ENCODE peak calls at places on chromosomes 12 and 14, in ten cellular contexts. One of them, this sample, is unnamed.

GRCh38 chr14:69615471-69616407 is 4.3 kb downstream of the SUSD6 start:
- DNase-seq in breast epithelium: peak
- DNase-seq in fibroblast of the aortic adventitia: peak
- DNase-seq in hepatocyte: no peak
- DNase-seq in RWPE1: peak
- DNase-seq in B cell: peak
- DNase-seq in endothelial cell of umbilical vein: peak
- DNase-seq in astrocyte: peak
- DNase-seq in colonic mucosa: peak
- DNase-seq in heart left ventricle: peak
- DNase-seq in this sample: peak

GRCh38 chr12:130838284-130838950 is 633 bp downstream of the STX2 start:
- DNase-seq in breast epithelium: no peak
- DNase-seq in fibroblast of the aortic adventitia: no peak
- DNase-seq in hepatocyte: peak
- DNase-seq in RWPE1: peak
- DNase-seq in B cell: peak
- DNase-seq in endothelial cell of umbilical vein: peak
- DNase-seq in astrocyte: peak
- DNase-seq in colonic mucosa: peak
- DNase-seq in heart left ventricle: peak
- DNase-seq in this sample: peak

GRCh38 chr12:57736743-57737466 is 1.6 kb downstream of the AGAP2 start:
- DNase-seq in breast epithelium: no peak
- DNase-seq in fibroblast of the aortic adventitia: no peak
- DNase-seq in hepatocyte: no peak
- DNase-seq in RWPE1: no peak
- DNase-seq in B cell: no peak
- DNase-seq in endothelial cell of umbilical vein: no peak
- DNase-seq in astrocyte: no peak
- DNase-seq in colonic mucosa: no peak
- DNase-seq in heart left ventricle: peak
- DNase-seq in this sample: no peak

GRCh38 chr12:99259040-99259934 is 388.3 kb upstream of the GARIN6 start:
- DNase-seq in breast epithelium: no peak
- DNase-seq in fibroblast of the aortic adventitia: no peak
- DNase-seq in hepatocyte: no peak
- DNase-seq in RWPE1: no peak
- DNase-seq in B cell: no peak
- DNase-seq in endothelial cell of umbilical vein: no peak
- DNase-seq in astrocyte: peak
- DNase-seq in colonic mucosa: no peak
- DNase-seq in heart left ventricle: peak
- DNase-seq in this sample: no peak

GRCh38 chr12:100755186-100755585 is 39.4 kb upstream of the ANO4 start:
- DNase-seq in breast epithelium: no peak
- DNase-seq in fibroblast of the aortic adventitia: no peak
- DNase-seq in hepatocyte: no peak
- DNase-seq in RWPE1: peak
- DNase-seq in B cell: no peak
- DNase-seq in endothelial cell of umbilical vein: no peak
- DNase-seq in astrocyte: no peak
- DNase-seq in colonic mucosa: no peak
- DNase-seq in heart left ventricle: no peak
- DNase-seq in this sample: no peak

GRCh38 chr12:52186135-52186840 is 5.5 kb downstream of the KRT80 start:
- DNase-seq in breast epithelium: no peak
- DNase-seq in fibroblast of the aortic adventitia: peak
- DNase-seq in hepatocyte: peak
- DNase-seq in RWPE1: peak
- DNase-seq in B cell: no peak
- DNase-seq in endothelial cell of umbilical vein: peak
- DNase-seq in astrocyte: peak
- DNase-seq in colonic mucosa: no peak
- DNase-seq in heart left ventricle: no peak
- DNase-seq in this sample: no peak

GRCh38 chr14:34035177-34035933 is 84.5 kb upstream of the EGLN3 start:
- DNase-seq in breast epithelium: no peak
- DNase-seq in fibroblast of the aortic adventitia: no peak
- DNase-seq in hepatocyte: no peak
- DNase-seq in RWPE1: peak
- DNase-seq in B cell: no peak
- DNase-seq in endothelial cell of umbilical vein: no peak
- DNase-seq in astrocyte: no peak
- DNase-seq in colonic mucosa: peak
- DNase-seq in heart left ventricle: peak
- DNase-seq in this sample: no peak

GRCh38 chr14:92692822-92693226 is 55.6 kb downstream of the LGMN start:
- DNase-seq in breast epithelium: peak
- DNase-seq in fibroblast of the aortic adventitia: peak
- DNase-seq in hepatocyte: no peak
- DNase-seq in RWPE1: no peak
- DNase-seq in B cell: no peak
- DNase-seq in endothelial cell of umbilical vein: peak
- DNase-seq in astrocyte: peak
- DNase-seq in colonic mucosa: peak
- DNase-seq in heart left ventricle: peak
- DNase-seq in this sample: no peak

GRCh38 chr12:49323524-49324097 is 556 bp downstream of the TROAP start:
- DNase-seq in breast epithelium: no peak
- DNase-seq in fibroblast of the aortic adventitia: no peak
- DNase-seq in hepatocyte: peak
- DNase-seq in RWPE1: no peak
- DNase-seq in B cell: no peak
- DNase-seq in endothelial cell of umbilical vein: no peak
- DNase-seq in astrocyte: no peak
- DNase-seq in colonic mucosa: no peak
- DNase-seq in heart left ventricle: no peak
- DNase-seq in this sample: no peak

GRCh38 chr14:23694085-23694975 is 58.2 kb downstream of the DHRS2 start:
- DNase-seq in breast epithelium: no peak
- DNase-seq in fibroblast of the aortic adventitia: peak
- DNase-seq in hepatocyte: peak
- DNase-seq in RWPE1: peak
- DNase-seq in B cell: no peak
- DNase-seq in endothelial cell of umbilical vein: no peak
- DNase-seq in astrocyte: no peak
- DNase-seq in colonic mucosa: no peak
- DNase-seq in heart left ventricle: no peak
- DNase-seq in this sample: no peak

GRCh38 chr12:131831635-131832041 is 3.4 kb downstream of the MMP17 start:
- DNase-seq in breast epithelium: no peak
- DNase-seq in fibroblast of the aortic adventitia: peak
- DNase-seq in hepatocyte: peak
- DNase-seq in RWPE1: no peak
- DNase-seq in B cell: no peak
- DNase-seq in endothelial cell of umbilical vein: no peak
- DNase-seq in astrocyte: peak
- DNase-seq in colonic mucosa: no peak
- DNase-seq in heart left ventricle: peak
- DNase-seq in this sample: no peak

DNA sequence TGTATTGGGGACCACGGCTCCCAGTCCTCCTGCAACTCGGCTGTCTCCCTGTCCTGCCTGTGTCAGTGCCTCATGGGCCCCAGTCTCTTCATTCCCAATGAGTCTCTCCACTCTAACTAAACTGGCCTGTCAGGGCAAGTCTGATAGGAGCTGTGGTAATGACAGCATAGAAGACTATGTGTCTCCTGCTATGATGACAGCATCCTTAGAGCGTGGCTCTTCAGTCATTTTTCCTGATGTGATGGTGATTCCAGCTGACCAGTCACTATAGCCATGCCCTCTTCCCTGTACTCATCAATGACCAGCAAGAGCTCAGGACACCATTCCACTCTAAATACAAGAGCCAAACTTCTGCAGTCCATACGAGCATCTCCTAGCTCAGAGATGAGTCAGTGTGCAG is 339.8 kb downstream of the PCNX1 start:
- DNase-seq in breast epithelium: no peak
- DNase-seq in fibroblast of the aortic adventitia: no peak
- DNase-seq in hepatocyte: no peak
- DNase-seq in RWPE1: peak
- DNase-seq in B cell: no peak
- DNase-seq in endothelial cell of umbilical vein: no peak
- DNase-seq in astrocyte: no peak
- DNase-seq in colonic mucosa: no peak
- DNase-seq in heart left ventricle: no peak
- DNase-seq in this sample: no peak
- TF ChIP-seq CTCF in breast epithelium: no peak
- TF ChIP-seq CTCF in fibroblast of the aortic adventitia: no peak
- TF ChIP-seq CTCF in hepatocyte: no peak
- TF ChIP-seq CTCF in RWPE1: no peak
- TF ChIP-seq CTCF in B cell: no peak
- TF ChIP-seq CTCF in endothelial cell of umbilical vein: no peak
- TF ChIP-seq CTCF in astrocyte: no peak
- TF ChIP-seq CTCF in colonic mucosa: no peak
- TF ChIP-seq CTCF in heart left ventricle: no peak
- TF ChIP-seq CTCF in this sample: no peak

GRCh38 chr12:75289678-75290200 is 40.4 kb downstream of the CAPS2 start:
- DNase-seq in breast epithelium: no peak
- DNase-seq in fibroblast of the aortic adventitia: peak
- DNase-seq in hepatocyte: no peak
- DNase-seq in RWPE1: peak
- DNase-seq in B cell: no peak
- DNase-seq in endothelial cell of umbilical vein: peak
- DNase-seq in astrocyte: no peak
- DNase-seq in colonic mucosa: no peak
- DNase-seq in heart left ventricle: no peak
- DNase-seq in this sample: no peak
- TF ChIP-seq CTCF in breast epithelium: no peak
- TF ChIP-seq CTCF in fibroblast of the aortic adventitia: peak
- TF ChIP-seq CTCF in hepatocyte: peak
- TF ChIP-seq CTCF in RWPE1: peak
- TF ChIP-seq CTCF in B cell: no peak
- TF ChIP-seq CTCF in endothelial cell of umbilical vein: no peak
- TF ChIP-seq CTCF in astrocyte: peak
- TF ChIP-seq CTCF in colonic mucosa: no peak
- TF ChIP-seq CTCF in heart left ventricle: no peak
- TF ChIP-seq CTCF in this sample: peak

GRCh38 chr12:93989913-93990312 is 158.5 kb upstream of the PLXNC1 start:
- DNase-seq in breast epithelium: no peak
- DNase-seq in fibroblast of the aortic adventitia: no peak
- DNase-seq in hepatocyte: no peak
- DNase-seq in RWPE1: no peak
- DNase-seq in B cell: no peak
- DNase-seq in endothelial cell of umbilical vein: no peak
- DNase-seq in astrocyte: no peak
- DNase-seq in colonic mucosa: no peak
- DNase-seq in heart left ventricle: no peak
- DNase-seq in this sample: no peak

GRCh38 chr12:93991882-93992415 is 156.4 kb upstream of the PLXNC1 start:
- DNase-seq in breast epithelium: no peak
- DNase-seq in fibroblast of the aortic adventitia: no peak
- DNase-seq in hepatocyte: no peak
- DNase-seq in RWPE1: no peak
- DNase-seq in B cell: no peak
- DNase-seq in endothelial cell of umbilical vein: no peak
- DNase-seq in astrocyte: peak
- DNase-seq in colonic mucosa: no peak
- DNase-seq in heart left ventricle: no peak
- DNase-seq in this sample: no peak

GRCh38 chr12:93996321-93996720 is 152.1 kb upstream of the PLXNC1 start:
- DNase-seq in breast epithelium: no peak
- DNase-seq in fibroblast of the aortic adventitia: no peak
- DNase-seq in hepatocyte: no peak
- DNase-seq in RWPE1: no peak
- DNase-seq in B cell: no peak
- DNase-seq in endothelial cell of umbilical vein: no peak
- DNase-seq in astrocyte: no peak
- DNase-seq in colonic mucosa: no peak
- DNase-seq in heart left ventricle: no peak
- DNase-seq in this sample: no peak

DNA sequence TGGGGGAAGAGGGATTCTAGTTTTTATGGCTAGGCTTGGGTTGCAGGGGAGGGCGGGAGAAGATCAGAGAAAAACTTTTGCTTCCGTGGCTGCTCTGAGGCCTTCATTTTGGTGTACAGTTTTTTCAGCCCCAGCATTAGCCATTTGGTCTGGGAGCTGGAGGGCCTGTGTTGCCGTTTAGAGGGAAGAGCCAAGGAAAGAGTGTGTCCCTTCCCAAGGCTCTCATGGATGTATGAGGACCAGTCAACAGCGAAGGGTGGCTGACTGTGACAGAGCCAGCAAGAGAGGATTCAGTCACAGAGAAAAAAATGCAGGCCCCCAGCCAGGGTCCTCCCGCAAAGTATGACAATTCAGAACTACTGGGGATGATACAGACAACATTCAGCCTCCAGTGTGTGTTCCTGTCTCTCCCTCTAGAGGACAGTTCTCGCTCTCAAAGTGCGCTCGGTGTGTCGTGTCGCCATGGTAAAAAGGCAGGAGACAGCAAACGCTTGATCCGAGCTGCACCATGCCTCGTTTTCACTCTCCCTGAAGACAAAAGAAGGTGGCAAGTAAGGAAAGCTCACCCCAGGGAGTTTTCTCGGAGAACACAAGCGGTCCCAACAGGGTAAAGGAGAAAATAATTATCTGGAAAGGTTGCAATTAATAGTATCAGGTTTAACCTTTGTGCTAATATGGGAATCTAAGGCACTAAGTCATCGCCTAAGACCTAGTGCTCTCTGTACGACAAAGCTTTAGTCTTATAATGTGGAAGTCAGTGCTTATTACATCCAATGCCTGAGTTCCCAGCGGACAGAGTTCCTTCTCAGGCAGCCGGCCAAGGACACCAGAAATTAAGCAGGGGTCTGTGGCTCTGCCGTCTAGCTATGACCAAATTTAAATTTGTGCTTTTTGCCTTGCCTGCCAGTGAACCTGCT is 157.3 kb upstream of the PLXNC1 start:
- DNase-seq in breast epithelium: no peak
- DNase-seq in fibroblast of the aortic adventitia: peak
- DNase-seq in hepatocyte: peak
- DNase-seq in RWPE1: no peak
- DNase-seq in B cell: no peak
- DNase-seq in endothelial cell of umbilical vein: no peak
- DNase-seq in astrocyte: peak
- DNase-seq in colonic mucosa: peak
- DNase-seq in heart left ventricle: peak
- DNase-seq in this sample: no peak
- TF ChIP-seq CTCF in breast epithelium: peak
- TF ChIP-seq CTCF in fibroblast of the aortic adventitia: peak
- TF ChIP-seq CTCF in hepatocyte: peak
- TF ChIP-seq CTCF in RWPE1: no peak
- TF ChIP-seq CTCF in B cell: no peak
- TF ChIP-seq CTCF in endothelial cell of umbilical vein: no peak
- TF ChIP-seq CTCF in astrocyte: peak
- TF ChIP-seq CTCF in colonic mucosa: no peak
- TF ChIP-seq CTCF in heart left ventricle: peak
- TF ChIP-seq CTCF in this sample: no peak

DNA sequence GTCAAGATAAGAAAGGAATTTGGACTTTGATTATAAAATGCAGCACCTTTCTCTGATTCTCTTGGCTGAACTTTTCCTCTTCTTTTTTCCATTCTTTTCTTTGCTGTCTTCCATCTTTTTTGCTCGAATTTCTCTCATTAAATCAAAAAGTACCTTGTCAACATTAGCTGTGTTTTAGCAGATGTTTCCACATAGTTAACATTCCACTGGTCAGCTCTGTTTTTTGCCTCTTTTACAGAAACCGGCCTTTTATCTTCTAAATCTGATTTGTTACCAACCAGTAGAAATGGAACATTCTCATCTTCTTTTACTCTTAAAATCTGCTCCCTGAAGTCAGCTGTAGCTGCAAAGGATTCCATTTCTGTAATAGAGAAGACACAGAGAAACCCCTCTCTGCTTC is 71.1 kb upstream of the SYT1 start:
- DNase-seq in breast epithelium: no peak
- DNase-seq in fibroblast of the aortic adventitia: peak
- DNase-seq in hepatocyte: no peak
- DNase-seq in RWPE1: no peak
- DNase-seq in B cell: no peak
- DNase-seq in endothelial cell of umbilical vein: no peak
- DNase-seq in astrocyte: peak
- DNase-seq in colonic mucosa: no peak
- DNase-seq in heart left ventricle: no peak
- DNase-seq in this sample: no peak
- TF ChIP-seq CTCF in breast epithelium: no peak
- TF ChIP-seq CTCF in fibroblast of the aortic adventitia: no peak
- TF ChIP-seq CTCF in hepatocyte: no peak
- TF ChIP-seq CTCF in RWPE1: no peak
- TF ChIP-seq CTCF in B cell: no peak
- TF ChIP-seq CTCF in endothelial cell of umbilical vein: no peak
- TF ChIP-seq CTCF in astrocyte: no peak
- TF ChIP-seq CTCF in colonic mucosa: no peak
- TF ChIP-seq CTCF in heart left ventricle: no peak
- TF ChIP-seq CTCF in this sample: no peak

This sample was measured in GM10248.